ENCODE peak calls at places on chromosomes 5 and 9, in five cellular contexts. One of them, this sample, is unnamed.

GRCh38 chr9:114629563-114630090 is 18.5 kb downstream of the TMEM268 start:
- DNase-seq in right lobe of liver: no peak
- DNase-seq in IMR-90: peak; percentile 18
- DNase-seq in HepG2: no peak
- DNase-seq in AG09309: no peak
- DNase-seq in this sample: no peak

GRCh38 chr5:164000241-164000640 is 494.8 kb downstream of the MAT2B start:
- DNase-seq in AG09309: no peak
- DNase-seq in right lobe of liver: no peak
- DNase-seq in HepG2: no peak
- DNase-seq in IMR-90: no peak
- DNase-seq in this sample: no peak

GRCh38 chr9:33076031-33076359 is 479 bp downstream of the SMU1 start:
- DNase-seq in AG09309: no peak
- DNase-seq in HepG2: peak; percentile 13
- DNase-seq in IMR-90: peak; percentile 15
- DNase-seq in right lobe of liver: no peak
- DNase-seq in this sample: no peak

GRCh38 chr5:103505581-103506305 is 56.8 kb downstream of the NUDT12 start:
- DNase-seq in right lobe of liver: no peak
- DNase-seq in AG09309: peak; percentile 85
- DNase-seq in IMR-90: peak; percentile 79
- DNase-seq in HepG2: no peak
- DNase-seq in this sample: peak; percentile 69

GRCh38 chr5:74035521-74035937 is 409.5 kb downstream of the ARHGEF28 start:
- DNase-seq in IMR-90: peak; percentile 69
- DNase-seq in HepG2: peak; percentile 49
- DNase-seq in right lobe of liver: no peak
- DNase-seq in AG09309: peak; percentile 23
- DNase-seq in this sample: no peak

GRCh38 chr5:151006704-151007334 is 13.6 kb upstream of the GPX3 start:
- DNase-seq in AG09309: no peak
- DNase-seq in HepG2: no peak
- DNase-seq in right lobe of liver: no peak
- DNase-seq in IMR-90: no peak
- DNase-seq in this sample: no peak

GRCh38 chr5:64147849-64148441 is 17.7 kb upstream of the RNF180 start:
- DNase-seq in HepG2: peak; percentile 7
- DNase-seq in right lobe of liver: peak; percentile 55
- DNase-seq in AG09309: peak; percentile 7
- DNase-seq in IMR-90: peak; percentile 24
- DNase-seq in this sample: no peak

GRCh38 chr5:33300209-33300742 is 140.5 kb upstream of the TARS1 start:
- DNase-seq in HepG2: no peak
- DNase-seq in IMR-90: no peak
- DNase-seq in right lobe of liver: no peak
- DNase-seq in AG09309: no peak
- DNase-seq in this sample: no peak

GRCh38 chr5:30524428-30524827 is 669.1 kb upstream of the CDH6 start:
- DNase-seq in AG09309: no peak
- DNase-seq in right lobe of liver: no peak
- DNase-seq in IMR-90: no peak
- DNase-seq in HepG2: no peak
- DNase-seq in this sample: no peak

GRCh38 chr5:6791031-6791577 is 77.9 kb downstream of the TENT4A start:
- DNase-seq in IMR-90: no peak
- DNase-seq in right lobe of liver: no peak
- DNase-seq in HepG2: no peak
- DNase-seq in AG09309: no peak
- DNase-seq in this sample: no peak

GRCh38 chr9:128825923-128826702 is 3.5 kb downstream of the SPOUT1 start:
- DNase-seq in HepG2: no peak
- DNase-seq in AG09309: no peak
- DNase-seq in IMR-90: no peak
- DNase-seq in right lobe of liver: no peak
- DNase-seq in this sample: no peak
- TF ChIP-seq CTCF in HepG2: no peak
- TF ChIP-seq CTCF in AG09309: no peak
- TF ChIP-seq CTCF in IMR-90: no peak
- TF ChIP-seq CTCF in right lobe of liver: no peak
- TF ChIP-seq CTCF in this sample: no peak

GRCh38 chr9:127854169-127854833 is at the start of gene ENG:
- DNase-seq in HepG2: no peak
- DNase-seq in AG09309: no peak
- DNase-seq in IMR-90: peak; percentile 59
- DNase-seq in right lobe of liver: peak; percentile 85
- DNase-seq in this sample: no peak
- H3K4me3 ChIP-seq in HepG2: peak within 1 kb of the TSS; percentile 8
- H3K4me3 ChIP-seq in AG09309: peak within 1 kb of the TSS; percentile 84
- H3K4me3 ChIP-seq in IMR-90: peak within 1 kb of the TSS; percentile 56
- H3K4me3 ChIP-seq in right lobe of liver: peak within 1 kb of the TSS; percentile 53
- H3K4me3 ChIP-seq in this sample: peak within 1 kb of the TSS; percentile 68

GRCh38 chr5:61641748-61642565 is 309.9 kb downstream of the ZSWIM6 start:
- DNase-seq in HepG2: no peak
- DNase-seq in IMR-90: no peak
- DNase-seq in AG09309: no peak
- DNase-seq in right lobe of liver: no peak
- DNase-seq in this sample: no peak
- TF ChIP-seq CTCF in HepG2: no peak
- TF ChIP-seq CTCF in IMR-90: peak; percentile 20
- TF ChIP-seq CTCF in AG09309: peak; percentile 31
- TF ChIP-seq CTCF in right lobe of liver: peak; percentile 19
- TF ChIP-seq CTCF in this sample: peak; percentile 38

GRCh38 chr5:102294996-102295395 is 1.1 kb downstream of the SLCO4C1 start:
- DNase-seq in HepG2: no peak
- DNase-seq in IMR-90: no peak
- DNase-seq in AG09309: no peak
- DNase-seq in right lobe of liver: no peak
- DNase-seq in this sample: no peak
- H3K4me3 ChIP-seq in HepG2: peak overlapping the region; percentile 16
- H3K4me3 ChIP-seq in IMR-90: no peak overlapping the region
- H3K4me3 ChIP-seq in AG09309: no peak overlapping the region
- H3K4me3 ChIP-seq in right lobe of liver: peak overlapping the region; percentile 61
- H3K4me3 ChIP-seq in this sample: no peak overlapping the region

GRCh38 chr9:95266649-95267048 is 50.9 kb downstream of the FANCC start:
- DNase-seq in HepG2: no peak
- DNase-seq in right lobe of liver: no peak
- DNase-seq in IMR-90: no peak
- DNase-seq in AG09309: no peak
- DNase-seq in this sample: no peak

GRCh38 chr9:95265960-95266359 is 51.5 kb downstream of the FANCC start:
- DNase-seq in HepG2: no peak
- DNase-seq in AG09309: no peak
- DNase-seq in IMR-90: no peak
- DNase-seq in right lobe of liver: no peak
- DNase-seq in this sample: no peak

GRCh38 chr9:95270790-95271189 is 46.7 kb downstream of the FANCC start:
- DNase-seq in IMR-90: no peak
- DNase-seq in AG09309: no peak
- DNase-seq in HepG2: no peak
- DNase-seq in right lobe of liver: no peak
- DNase-seq in this sample: no peak

GRCh38 chr9:95264954-95265615 is 52.4 kb downstream of the FANCC start:
- DNase-seq in right lobe of liver: no peak
- DNase-seq in IMR-90: peak; percentile 75
- DNase-seq in AG09309: peak; percentile 13
- DNase-seq in HepG2: no peak
- DNase-seq in this sample: no peak

DNA sequence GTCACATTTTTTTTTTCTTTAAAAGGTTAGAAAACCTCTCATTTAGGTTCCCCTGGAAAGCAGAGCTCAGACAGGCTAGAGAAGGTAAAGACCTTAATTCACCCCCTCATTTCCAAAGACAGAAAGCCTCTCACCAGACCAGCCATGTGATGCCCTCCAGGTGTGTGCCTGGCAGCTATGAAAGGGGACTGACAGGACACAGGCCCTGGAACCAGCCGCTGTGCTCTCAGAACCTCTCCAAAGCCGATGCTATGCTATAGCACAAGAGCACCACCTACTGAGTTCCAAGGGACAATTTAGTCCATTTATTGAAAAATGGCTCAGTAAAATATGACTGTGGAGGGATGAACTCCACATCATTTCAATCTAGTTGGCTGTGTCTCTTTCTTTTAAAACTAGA is 48.8 kb downstream of the FANCC start:
- DNase-seq in right lobe of liver: peak; percentile 28
- DNase-seq in HepG2: peak; percentile 69
- DNase-seq in IMR-90: peak; percentile 41
- DNase-seq in AG09309: no peak
- DNase-seq in this sample: no peak
- TF ChIP-seq CTCF in right lobe of liver: peak; percentile 15
- TF ChIP-seq CTCF in HepG2: peak; percentile 84
- TF ChIP-seq CTCF in IMR-90: peak; percentile 49
- TF ChIP-seq CTCF in AG09309: peak; percentile 35
- TF ChIP-seq CTCF in this sample: peak; percentile 39

GRCh38 chr9:131402738-131403492 is 9.0 kb downstream of the PRRC2B start:
- DNase-seq in AG09309: peak; percentile 55
- DNase-seq in right lobe of liver: peak; percentile 86
- DNase-seq in HepG2: peak; percentile 93
- DNase-seq in IMR-90: peak; percentile 89
- DNase-seq in this sample: peak; percentile 61
- H3K4me3 ChIP-seq in AG09309: no peak overlapping the region
- H3K4me3 ChIP-seq in right lobe of liver: no peak overlapping the region
- H3K4me3 ChIP-seq in HepG2: no peak overlapping the region
- H3K4me3 ChIP-seq in IMR-90: no peak overlapping the region
- H3K4me3 ChIP-seq in this sample: peak overlapping the region; percentile 32

DNA sequence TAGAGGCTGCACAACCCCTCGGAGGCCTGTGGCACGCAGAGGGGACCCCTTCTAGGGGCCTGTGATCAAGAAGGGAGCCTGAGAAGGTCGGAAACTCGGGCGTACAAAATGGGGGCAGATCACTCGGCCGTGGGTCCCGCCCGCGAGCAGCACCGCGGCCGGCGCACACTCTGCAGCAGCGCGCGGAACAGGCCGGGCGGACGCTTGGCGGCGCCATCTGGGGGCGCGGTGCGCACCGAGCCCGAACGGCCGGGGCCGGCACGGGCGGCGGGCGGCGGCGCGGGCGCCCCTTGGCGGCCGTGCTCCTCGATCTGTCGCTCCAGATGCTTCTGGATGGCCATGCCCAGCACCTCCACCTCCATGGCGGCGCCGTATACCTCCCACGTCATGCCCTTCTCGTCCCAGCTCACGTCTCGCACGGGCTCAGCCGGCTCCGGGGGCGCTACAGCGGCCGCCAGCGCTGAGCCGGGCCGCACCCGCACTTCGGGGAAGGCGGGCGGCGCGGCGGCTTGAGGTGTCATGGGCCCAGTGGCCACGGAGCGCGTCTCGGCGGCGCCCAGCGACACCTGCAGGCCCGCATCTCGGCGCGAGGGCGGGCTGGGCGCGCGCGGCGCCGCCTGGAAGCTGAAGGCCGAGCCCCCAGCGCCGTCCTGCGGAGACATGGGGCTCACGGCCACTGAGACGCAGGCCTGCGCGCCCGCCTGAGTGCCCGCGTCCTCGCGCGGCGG is 13.1 kb downstream of the GPRIN1 start:
- DNase-seq in IMR-90: no peak
- DNase-seq in HepG2: no peak
- DNase-seq in AG09309: no peak
- DNase-seq in right lobe of liver: peak; percentile 57
- DNase-seq in this sample: no peak
- TF ChIP-seq CTCF in IMR-90: no peak
- TF ChIP-seq CTCF in HepG2: peak; percentile 21
- TF ChIP-seq CTCF in AG09309: no peak
- TF ChIP-seq CTCF in right lobe of liver: peak; percentile 23
- TF ChIP-seq CTCF in this sample: no peak

GRCh38 chr5:141343242-141343952 is at the start of gene PCDHGA3:
- DNase-seq in right lobe of liver: no peak
- DNase-seq in HepG2: no peak
- DNase-seq in AG09309: no peak
- DNase-seq in IMR-90: peak; percentile 71
- DNase-seq in this sample: no peak

GRCh38 chr5:141342773-141343172 is 856 bp upstream of the PCDHGA3 start:
- DNase-seq in HepG2: no peak
- DNase-seq in right lobe of liver: no peak
- DNase-seq in AG09309: no peak
- DNase-seq in IMR-90: no peak
- DNase-seq in this sample: no peak

GRCh38 chr5:141343953-141344463 is 379 bp downstream of the PCDHGA3 start:
- DNase-seq in IMR-90: no peak
- DNase-seq in AG09309: no peak
- DNase-seq in HepG2: no peak
- DNase-seq in right lobe of liver: no peak
- DNase-seq in this sample: no peak

GRCh38 chr5:141338538-141339306 is at the start of gene PCDHGA2:
- DNase-seq in HepG2: peak; percentile 18
- DNase-seq in IMR-90: peak; percentile 66
- DNase-seq in AG09309: no peak
- DNase-seq in right lobe of liver: no peak
- DNase-seq in this sample: no peak
- H3K4me3 ChIP-seq in HepG2: no peak within 1 kb of the TSS
- H3K4me3 ChIP-seq in IMR-90: peak within 1 kb of the TSS; percentile 50
- H3K4me3 ChIP-seq in AG09309: peak within 1 kb of the TSS; percentile 53
- H3K4me3 ChIP-seq in right lobe of liver: no peak within 1 kb of the TSS
- H3K4me3 ChIP-seq in this sample: peak within 1 kb of the TSS; percentile 51

GRCh38 chr9:125544474-125544873 is 162.5 kb downstream of the MAPKAP1 start:
- DNase-seq in HepG2: no peak
- DNase-seq in IMR-90: no peak
- DNase-seq in right lobe of liver: no peak
- DNase-seq in AG09309: no peak
- DNase-seq in this sample: no peak

GRCh38 chr9:125541840-125542243 is 165.2 kb downstream of the MAPKAP1 start:
- DNase-seq in HepG2: no peak
- DNase-seq in AG09309: no peak
- DNase-seq in IMR-90: no peak
- DNase-seq in right lobe of liver: no peak
- DNase-seq in this sample: no peak

GRCh38 chr9:125537442-125538091 is 169.4 kb downstream of the MAPKAP1 start:
- DNase-seq in right lobe of liver: no peak
- DNase-seq in AG09309: no peak
- DNase-seq in IMR-90: no peak
- DNase-seq in HepG2: no peak
- DNase-seq in this sample: no peak

GRCh38 chr9:125538092-125538473 is 168.9 kb downstream of the MAPKAP1 start:
- DNase-seq in IMR-90: peak; percentile 95
- DNase-seq in AG09309: peak; percentile 62
- DNase-seq in right lobe of liver: no peak
- DNase-seq in HepG2: peak; percentile 84
- DNase-seq in this sample: peak; percentile 68

GRCh38 chr9:125540497-125540896 is 166.5 kb downstream of the MAPKAP1 start:
- DNase-seq in AG09309: no peak
- DNase-seq in HepG2: no peak
- DNase-seq in right lobe of liver: no peak
- DNase-seq in IMR-90: no peak
- DNase-seq in this sample: no peak
- TF ChIP-seq CTCF in AG09309: no peak
- TF ChIP-seq CTCF in HepG2: no peak
- TF ChIP-seq CTCF in right lobe of liver: no peak
- TF ChIP-seq CTCF in IMR-90: no peak
- TF ChIP-seq CTCF in this sample: no peak

This sample was measured in AG04449.